ENCODE peak calls at places on chromosome 15, in nine cellular contexts. U is keratinocyte; A is psoas muscle; F is OCI-LY7; T is lower lobe of right lung; Z is CD8-positive, alpha-beta T cell; J is brain microvascular endothelial cell; R is tibial nerve; P is pancreas. C is an unnamed sample.

GRCh38 chr15:43513550-43513949 is 3.9 kb upstream of the MAP1A start:
- DNase-seq in U (no peak), A (no peak), F (no peak), T (no peak), Z (no peak), J (no peak), R (no peak), P (no peak), C (no peak)

GRCh38 chr15:66995257-66995656 is 70.1 kb upstream of the SMAD3 start:
- DNase-seq in U (no peak), A (no peak), F (no peak), T (no peak), Z (no peak), J (peak; percentile 36), R (no peak), P (no peak), C (no peak)

GRCh38 chr15:68318008-68318835 is 40.7 kb downstream of the FEM1B start:
- DNase-seq in U (no peak), A (no peak), F (no peak), T (no peak), Z (no peak), J (no peak), R (no peak), P (peak; percentile 33), C (no peak)

GRCh38 chr15:101042320-101042719 is 123.2 kb downstream of the LRRK1 start:
- DNase-seq in U (no peak), A (no peak), F (no peak), T (no peak), Z (no peak), J (no peak), R (no peak), P (peak; percentile 36), C (no peak)

GRCh38 chr15:45399381-45400212 is 21.3 kb upstream of the GATM start:
- DNase-seq in U (no peak), A (no peak), F (peak; percentile 76), T (no peak), Z (no peak), J (no peak), R (no peak), P (no peak), C (peak; percentile 26)

GRCh38 chr15:44537728-44538240 is 837 bp downstream of the EIF3J start:
- DNase-seq in U (no peak), A (no peak), F (peak; percentile 27), T (no peak), Z (no peak), J (peak; percentile 25), R (peak; percentile 9), P (no peak), C (no peak)

GRCh38 chr15:63195257-63196023 is 6.0 kb downstream of the RAB8B start:
- DNase-seq in U (no peak), A (no peak), F (no peak), T (no peak), Z (no peak), J (no peak), R (no peak), P (no peak), C (no peak)

GRCh38 chr15:42608110-42608531 is 32.7 kb downstream of the STARD9 start:
- DNase-seq in U (no peak), A (no peak), F (peak; percentile 69), T (peak; percentile 56), Z (peak; percentile 21), J (peak; percentile 1), R (no peak), P (no peak), C (peak; percentile 50)

GRCh38 chr15:72034351-72034750 is 83.6 kb downstream of the MYO9A start:
- DNase-seq in U (no peak), A (no peak), F (no peak), T (no peak), Z (no peak), J (no peak), R (no peak), P (no peak), C (no peak)

GRCh38 chr15:67685008-67685599 is 140.2 kb upstream of the SKOR1 start:
- DNase-seq in U (no peak), A (no peak), F (peak; percentile 68), T (no peak), Z (no peak), J (no peak), R (no peak), P (no peak), C (no peak)

GRCh38 chr15:58498821-58499580 is 67.2 kb downstream of the LIPC start:
- DNase-seq in U (no peak), A (no peak), F (no peak), T (no peak), Z (no peak), J (peak; percentile 57), R (no peak), P (no peak), C (peak; percentile 93)

GRCh38 chr15:52636459-52636858 is 42.7 kb downstream of the ATOSA start:
- DNase-seq in U (no peak), A (no peak), F (no peak), T (no peak), Z (no peak), J (no peak), R (no peak), P (no peak), C (no peak)

GRCh38 chr15:70528270-70528706 is 235.1 kb downstream of the UACA start:
- DNase-seq in U (no peak), A (no peak), F (peak; percentile 83), T (no peak), Z (no peak), J (peak; percentile 72), R (no peak), P (no peak), C (no peak)

GRCh38 chr15:76340802-76341365 is 4.3 kb downstream of the ISL2 start:
- DNase-seq in U (no peak), A (no peak), F (no peak), T (peak; percentile 53), Z (no peak), J (no peak), R (no peak), P (peak; percentile 73), C (no peak)

GRCh38 chr15:33201376-33202189 is 7.1 kb upstream of the FMN1 start:
- DNase-seq in U (peak; percentile 90), A (peak; percentile 40), F (peak; percentile 50), T (peak; percentile 57), Z (peak; percentile 25), J (peak; percentile 47), R (no peak), P (peak; percentile 66), C (peak; percentile 85)

GRCh38 chr15:92797168-92798052 is 102.7 kb upstream of the CHD2 start:
- DNase-seq in U (no peak), A (no peak), F (peak; percentile 89), T (no peak), Z (no peak), J (peak; percentile 79), R (peak; percentile 95), P (peak; percentile 8), C (no peak)

GRCh38 chr15:99103279-99103678 is 1.6 kb upstream of the SYNM start:
- DNase-seq in U (no peak), A (no peak), F (no peak), T (no peak), Z (no peak), J (no peak), R (no peak), P (no peak), C (no peak)

GRCh38 chr15:90607361-90607760 is 77.6 kb downstream of the CRTC3 start:
- DNase-seq in U (no peak), A (no peak), F (no peak), T (no peak), Z (no peak), J (no peak), R (no peak), P (no peak), C (no peak)

GRCh38 chr15:90599639-90600038 is 69.9 kb downstream of the CRTC3 start:
- DNase-seq in U (no peak), A (no peak), F (no peak), T (no peak), Z (no peak), J (no peak), R (no peak), P (no peak), C (no peak)

GRCh38 chr15:90606641-90607040 is 76.9 kb downstream of the CRTC3 start:
- DNase-seq in U (no peak), A (no peak), F (no peak), T (no peak), Z (no peak), J (no peak), R (no peak), P (no peak), C (no peak)

GRCh38 chr15:90600954-90601353 is 71.2 kb downstream of the CRTC3 start:
- DNase-seq in U (no peak), A (no peak), F (no peak), T (no peak), Z (no peak), J (no peak), R (no peak), P (no peak), C (no peak)

GRCh38 chr15:90603893-90604292 is 74.2 kb downstream of the CRTC3 start:
- DNase-seq in U (no peak), A (no peak), F (peak; percentile 43), T (peak; percentile 69), Z (peak; percentile 41), J (peak; percentile 18), R (no peak), P (peak; percentile 63), C (no peak)
- TF ChIP-seq CTCF in U (peak; percentile 43), A (peak; percentile 29), F (peak; percentile 81), T (peak; percentile 56), Z (peak; percentile 45), J (peak; percentile 74), R (peak; percentile 21), P (peak; percentile 17), C (peak; percentile 43)

GRCh38 chr15:73571346-73571745 is 61.8 kb downstream of the NPTN start:
- DNase-seq in U (no peak), A (no peak), F (no peak), T (no peak), Z (no peak), J (no peak), R (no peak), P (no peak), C (peak; percentile 64)
- H3K36me3 ChIP-seq in U (peaks cover 48% of the 10 kb centered on the region), A (peaks cover 5% of the 10 kb centered on the region), F (peaks cover 83% of the 10 kb centered on the region), T (peaks cover 97% of the 10 kb centered on the region), Z (peaks cover 46% of the 10 kb centered on the region), J (peaks cover 37% of the 10 kb centered on the region), R (peaks cover 3% of the 10 kb centered on the region), P (no peaks in the 10 kb centered on the region), C (peaks cover 1% of the 10 kb centered on the region)

GRCh38 chr15:84821501-84822021 is 4.4 kb downstream of the ALPK3 start:
- DNase-seq in U (no peak), A (no peak), F (peak; percentile 16), T (no peak), Z (no peak), J (no peak), R (no peak), P (no peak), C (no peak)
- H3K4me3 ChIP-seq in U (no peak overlapping the region), A (peak overlapping the region; percentile 90), F (no peak overlapping the region), T (no peak overlapping the region), Z (no peak overlapping the region), J (no peak overlapping the region), R (no peak overlapping the region), P (no peak overlapping the region), C (no peak overlapping the region)

GRCh38 chr15:32041294-32041693 is 11.0 kb downstream of the CHRNA7 start:
- DNase-seq in U (no peak), A (no peak), F (no peak), T (no peak), Z (no peak), J (no peak), R (no peak), P (peak; percentile 59), C (no peak)

GRCh38 chr15:32036972-32037371 is 6.7 kb downstream of the CHRNA7 start:
- DNase-seq in U (no peak), A (no peak), F (no peak), T (no peak), Z (no peak), J (no peak), R (no peak), P (no peak), C (no peak)

GRCh38 chr15:32042269-32042996 is 12.1 kb downstream of the CHRNA7 start:
- DNase-seq in U (peak; percentile 42), A (no peak), F (no peak), T (no peak), Z (no peak), J (no peak), R (no peak), P (no peak), C (no peak)
- TF ChIP-seq CTCF in U (peak; percentile 32), A (peak; percentile 20), F (no peak), T (no peak), Z (no peak), J (peak; percentile 15), R (no peak), P (no peak), C (peak; percentile 7)